ENCODE peak calls at places on chromosomes 13 and 19, in five cellular contexts. B is transverse colon, P is fibroblast of lung, N is tibial nerve, A is AG04449. D is an unnamed sample.

GRCh38 chr19:31418692-31419430 is 69.6 kb upstream of the TSHZ3 start:
- DNase-seq in P (no peak), A (no peak), B (no peak), N (no peak), D (no peak)

GRCh38 chr19:5137571-5138124 is 168.7 kb downstream of the KDM4B start:
- DNase-seq in P (no peak), B (no peak), A (no peak), N (no peak), D (no peak)

GRCh38 chr19:3068071-3068470 is 5.8 kb upstream of the TLE5 start:
- DNase-seq in B (no peak), N (no peak), A (no peak), P (no peak), D (no peak)

GRCh38 chr13:113855012-113855921 is 8.6 kb downstream of the GAS6 start:
- DNase-seq in B (peak), N (no peak), P (no peak), A (no peak), D (no peak)

GRCh38 chr19:6108721-6109633 is 1.3 kb downstream of the RFX2 start:
- DNase-seq in N (peak), A (no peak), P (peak), B (peak), D (no peak)

GRCh38 chr13:60482012-60482411 is 85.0 kb downstream of the TDRD3 start:
- DNase-seq in A (no peak), P (peak), B (no peak), N (no peak), D (no peak)

GRCh38 chr13:64910061-64910460 is 2320.1 kb downstream of the PCDH9 start:
- DNase-seq in N (no peak), P (no peak), B (no peak), A (no peak), D (no peak)

GRCh38 chr13:100088282-100088647 is 628 bp upstream of the PCCA start:
- DNase-seq in P (no peak), N (no peak), A (no peak), B (no peak), D (no peak)

GRCh38 chr19:18503971-18504885 is 17.6 kb downstream of the ELL start:
- DNase-seq in P (no peak), A (no peak), N (no peak), B (peak), D (no peak)

GRCh38 chr13:46085737-46086136 is 19.1 kb downstream of the CPB2 start:
- DNase-seq in A (no peak), N (no peak), P (no peak), B (no peak), D (no peak)

GRCh38 chr19:14368011-14368513 is 13.2 kb upstream of the ADGRE5 start:
- DNase-seq in P (no peak), N (no peak), A (no peak), B (no peak), D (no peak)

GRCh38 chr13:66513728-66514127 is 716.4 kb downstream of the PCDH9 start:
- DNase-seq in P (peak), N (no peak), A (no peak), B (no peak), D (no peak)

GRCh38 chr19:6354098-6354674 is 7.1 kb upstream of the CLPP start:
- DNase-seq in A (no peak), B (no peak), P (peak), N (no peak), D (no peak)

GRCh38 chr19:49056101-49056901 is 1.2 kb downstream of the CGB7 start:
- DNase-seq in N (peak), B (peak), A (no peak), P (peak), D (peak)

GRCh38 chr19:23792784-23793183 is 34.1 kb upstream of the ZNF681 start:
- DNase-seq in N (no peak), B (no peak), A (no peak), P (no peak), D (no peak)

GRCh38 chr13:94228781-94229180 is 250.7 kb downstream of the DCT start:
- DNase-seq in B (no peak), P (no peak), A (no peak), N (no peak), D (no peak)

GRCh38 chr13:23636360-23636759 is 66.1 kb downstream of the TNFRSF19 start:
- DNase-seq in B (no peak), P (no peak), A (no peak), N (no peak), D (no peak)

GRCh38 chr13:23637813-23638212 is 67.6 kb downstream of the TNFRSF19 start:
- DNase-seq in A (no peak), P (no peak), N (no peak), B (no peak), D (no peak)

GRCh38 chr13:23631676-23632622 is 61.7 kb downstream of the TNFRSF19 start:
- DNase-seq in N (no peak), A (no peak), B (no peak), P (no peak), D (no peak)

GRCh38 chr13:23632741-23633140 is 62.5 kb downstream of the TNFRSF19 start:
- DNase-seq in B (no peak), N (no peak), P (no peak), A (no peak), D (no peak)

GRCh38 chr13:23634897-23635296 is 64.7 kb downstream of the TNFRSF19 start:
- DNase-seq in B (no peak), P (no peak), N (no peak), A (no peak), D (no peak)
- TF ChIP-seq CTCF in B (no peak), P (no peak), N (no peak), A (no peak), D (no peak)

DNA sequence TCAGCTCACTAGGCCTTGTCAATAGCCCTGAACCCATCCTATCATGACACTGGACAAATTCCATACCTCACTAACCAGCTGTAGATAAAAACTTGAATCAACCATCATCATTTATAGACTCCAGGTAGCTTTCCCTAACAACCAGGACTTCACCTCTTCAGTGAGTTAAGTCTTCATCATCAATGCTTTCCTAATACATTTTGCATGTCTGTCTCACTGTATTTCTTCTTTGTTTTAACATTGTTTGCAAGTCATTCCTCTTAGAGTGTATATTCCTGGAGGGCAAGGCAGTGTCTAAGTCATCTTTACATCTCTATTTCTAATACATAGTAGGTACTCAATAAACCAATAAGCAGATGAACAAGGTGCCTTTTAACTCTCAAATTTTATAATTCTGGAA is 123.4 kb upstream of the RFC3 start:
- DNase-seq in P (no peak), N (no peak), A (no peak), B (no peak), D (no peak)
- TF ChIP-seq CTCF in P (no peak), N (no peak), A (no peak), B (no peak), D (no peak)

GRCh38 chr19:50573741-50574461 is 5.7 kb upstream of the LRRC4B start:
- DNase-seq in P (no peak), N (no peak), A (no peak), B (no peak), D (no peak)
- TF ChIP-seq CTCF in P (no peak), N (no peak), A (no peak), B (no peak), D (no peak)

GRCh38 chr19:708154-709141 is at the start of gene PALM:
- DNase-seq in B (no peak), A (no peak), N (no peak), P (no peak), D (no peak)
- TF ChIP-seq CTCF in B (peak), A (no peak), N (no peak), P (no peak), D (no peak)

DNA sequence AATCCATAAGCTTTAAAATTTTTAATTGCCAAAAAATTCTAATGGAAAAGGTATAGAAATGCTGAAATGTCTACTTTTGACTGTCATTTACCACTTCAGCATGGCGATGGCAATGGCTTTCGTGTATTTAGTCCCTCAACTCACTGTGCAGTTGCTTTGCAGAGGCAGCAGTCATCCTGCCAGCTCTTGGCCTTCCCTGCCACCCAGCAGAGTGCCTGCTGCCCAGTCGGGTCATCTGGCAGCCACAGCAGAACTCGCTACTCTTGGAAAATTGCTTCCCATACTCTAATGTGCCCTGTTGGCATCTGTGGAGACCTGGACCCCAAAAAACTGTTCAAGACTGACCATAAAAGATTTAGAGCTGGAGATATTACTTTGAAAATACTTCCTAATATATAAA is 383.2 kb downstream of the UQCRFS1 start:
- DNase-seq in P (no peak), B (no peak), N (no peak), A (no peak), D (no peak)
- TF ChIP-seq CTCF in P (no peak), B (no peak), N (no peak), A (no peak), D (no peak)

GRCh38 chr13:21557995-21558394 is 46.0 kb downstream of the MICU2 start:
- DNase-seq in A (no peak), N (no peak), P (no peak), B (no peak), D (peak)
- TF ChIP-seq CTCF in A (peak), N (no peak), P (peak), B (peak), D (peak)

GRCh38 chr19:10963865-10964264 is 3.0 kb downstream of the SMARCA4 start:
- DNase-seq in B (no peak), A (no peak), N (no peak), P (no peak), D (no peak)

GRCh38 chr19:10965398-10965797 is 4.6 kb downstream of the SMARCA4 start:
- DNase-seq in P (no peak), N (no peak), B (no peak), A (no peak), D (no peak)

GRCh38 chr19:10966809-10967208 is 6.0 kb downstream of the SMARCA4 start:
- DNase-seq in N (no peak), A (no peak), B (no peak), P (no peak), D (no peak)

GRCh38 chr19:10962863-10963262 is 2.0 kb downstream of the SMARCA4 start:
- DNase-seq in P (no peak), A (no peak), N (no peak), B (no peak), D (no peak)

GRCh38 chr19:10964903-10965302 is 4.1 kb downstream of the SMARCA4 start:
- DNase-seq in B (no peak), A (no peak), N (no peak), P (no peak), D (no peak)
- TF ChIP-seq CTCF in B (no peak), A (no peak), N (no peak), P (no peak), D (no peak)

GRCh38 chr13:20869540-20869939 is 33.0 kb downstream of the XPO4 start:
- DNase-seq in B (no peak), N (no peak), A (no peak), P (peak), D (no peak)
- TF ChIP-seq CTCF in B (no peak), N (no peak), A (no peak), P (no peak), D (peak)